ENCODE peak calls at places on chromosomes 16 and 17, in nine cellular contexts. B is mucosa of descending colon; U is activated naive CD4-positive, alpha-beta T cell; J is T-helper 2 cell; A is Daoy; G is heart left ventricle; O is NCI-H510A; E is AG04450; Z is EL. D is an unnamed sample.

GRCh38 chr17:38918129-38918913 is 7.1 kb upstream of the LASP1NB start:
- DNase-seq in A (no peak), O (no peak), B (no peak), J (no peak), Z (no peak), E (no peak), G (no peak), U (no peak), D (no peak)

GRCh38 chr16:14309906-14310305 is 238.8 kb downstream of the MRTFB start:
- DNase-seq in E (no peak), O (no peak), Z (peak), U (no peak), G (no peak), A (peak), B (no peak), J (no peak), D (no peak)

GRCh38 chr16:23699100-23699499 is 13.9 kb downstream of the ERN2 start:
- DNase-seq in A (no peak), O (no peak), G (no peak), Z (no peak), E (no peak), B (peak), U (no peak), J (peak), D (no peak)

GRCh38 chr16:47565454-47565853 is 104.3 kb downstream of the PHKB start:
- DNase-seq in G (peak), O (no peak), A (peak), J (peak), B (peak), U (no peak), E (no peak), Z (peak), D (peak)

GRCh38 chr17:17150450-17150804 is 55.7 kb downstream of the PLD6 start:
- DNase-seq in E (no peak), G (no peak), Z (no peak), A (no peak), U (no peak), O (no peak), B (no peak), J (peak), D (no peak)

GRCh38 chr16:89051521-89052166 is 42.0 kb upstream of the ACSF3 start:
- DNase-seq in Z (no peak), U (no peak), A (no peak), E (no peak), B (peak), O (no peak), J (no peak), G (peak), D (no peak)

GRCh38 chr17:65312718-65313382 is 175.7 kb downstream of the RGS9 start:
- DNase-seq in J (no peak), O (no peak), E (no peak), B (no peak), A (no peak), Z (no peak), G (no peak), U (no peak), D (no peak)

GRCh38 chr17:70195091-70195490 is 25.8 kb downstream of the KCNJ2 start:
- DNase-seq in B (no peak), A (no peak), E (no peak), U (no peak), O (no peak), Z (no peak), J (no peak), G (no peak), D (peak)

GRCh38 chr17:68910256-68910705 is 44.9 kb downstream of the ABCA8 start:
- DNase-seq in E (no peak), U (no peak), A (no peak), Z (peak), B (no peak), J (no peak), O (no peak), G (peak), D (peak)

GRCh38 chr16:17348042-17348783 is 122.5 kb downstream of the XYLT1 start:
- DNase-seq in G (no peak), A (no peak), B (no peak), U (no peak), E (no peak), Z (no peak), O (no peak), J (no peak), D (no peak)

GRCh38 chr16:20799599-20799998 is 6.7 kb downstream of the ERI2 start:
- DNase-seq in O (peak), B (no peak), U (no peak), E (no peak), A (no peak), J (peak), G (no peak), Z (no peak), D (peak)

GRCh38 chr17:10117085-10117484 is 81.3 kb downstream of the GAS7 start:
- DNase-seq in B (no peak), U (no peak), A (no peak), J (no peak), Z (no peak), G (no peak), E (no peak), O (no peak), D (no peak)

GRCh38 chr16:35841632-35842031 is 2382.2 kb downstream of the TP53TG3F start:
- DNase-seq in G (no peak), O (no peak), J (no peak), E (no peak), U (no peak), Z (no peak), B (no peak), A (no peak), D (no peak)

GRCh38 chr16:54166342-54166865 is 120.2 kb downstream of the IRX3 start:
- DNase-seq in B (no peak), O (no peak), A (no peak), Z (no peak), U (no peak), J (no peak), E (no peak), G (no peak), D (no peak)

GRCh38 chr17:19991252-19991885 is 13.7 kb upstream of the AKAP10 start:
- DNase-seq in J (no peak), A (no peak), U (no peak), B (no peak), E (no peak), Z (no peak), O (no peak), G (no peak), D (no peak)

GRCh38 chr16:9966569-9967157 is 215.6 kb downstream of the GRIN2A start:
- DNase-seq in J (peak), U (no peak), A (peak), G (no peak), Z (peak), B (no peak), O (no peak), E (no peak), D (peak)

GRCh38 chr17:19728114-19728495 is 11.7 kb upstream of the SLC47A2 start:
- DNase-seq in U (no peak), E (peak), J (no peak), A (peak), B (peak), O (peak), Z (peak), G (peak), D (peak)

GRCh38 chr16:27547134-27547533 is 2.6 kb downstream of the GTF3C1 start:
- DNase-seq in O (no peak), B (no peak), A (peak), U (no peak), J (peak), E (peak), Z (peak), G (peak), D (peak)

GRCh38 chr17:74307984-74308773 is 17.8 kb upstream of the KIF19 start:
- DNase-seq in J (no peak), U (no peak), G (peak), B (no peak), A (peak), E (no peak), O (no peak), Z (no peak), D (peak)

GRCh38 chr17:1147664-1148063 is 32.1 kb downstream of the ABR start:
- DNase-seq in U (no peak), B (peak), E (no peak), G (peak), O (peak), Z (peak), J (no peak), A (peak), D (peak)

GRCh38 chr16:79653337-79654000 is 52.9 kb upstream of the MAF start:
- DNase-seq in B (peak), Z (no peak), A (no peak), O (no peak), E (no peak), U (no peak), J (no peak), G (peak), D (no peak)

GRCh38 chr16:2515180-2515803 is 1.5 kb downstream of the ATP6V0C start:
- DNase-seq in G (no peak), O (no peak), A (no peak), Z (no peak), J (no peak), B (peak), E (no peak), U (no peak), D (no peak)

GRCh38 chr16:842061-842476 is 41.5 kb upstream of the GNG13 start:
- DNase-seq in A (peak), O (no peak), B (no peak), E (no peak), G (no peak), Z (no peak), J (peak), U (no peak), D (no peak)

GRCh38 chr17:48541036-48541573 is 3.8 kb downstream of the HOXB2 start:
- DNase-seq in G (no peak), A (no peak), U (no peak), B (no peak), Z (no peak), E (no peak), O (no peak), J (no peak), D (no peak)

GRCh38 chr16:76956394-76956793 is 234.6 kb upstream of the MON1B start:
- DNase-seq in A (no peak), Z (no peak), J (no peak), E (no peak), O (no peak), U (no peak), B (no peak), G (no peak), D (no peak)

GRCh38 chr17:63998721-63999679 is 849 bp downstream of the PRR29 start:
- DNase-seq in Z (no peak), U (no peak), J (no peak), E (no peak), A (no peak), B (peak), G (no peak), O (no peak), D (no peak)

GRCh38 chr16:67543582-67543981 is 15.0 kb downstream of the RIPOR1 start:
- DNase-seq in J (no peak), O (no peak), G (no peak), B (no peak), U (no peak), Z (no peak), E (no peak), A (no peak), D (no peak)

GRCh38 chr16:20763461-20764232 is at the start of gene ACSM3:
- DNase-seq in U (peak), A (peak), G (peak), E (peak), Z (peak), J (peak), B (peak), O (no peak), D (peak)

D was measured in H4.